ENCODE peak calls at places on chromosome 22, in eight cellular contexts. S is EH; Z is transverse colon; K is NCI-H1417; T is GM20000; A is NCI-H1092; D is stimulated activated CD4-positive, alpha-beta T cell treated with anti-CD3 and anti-CD28 coated beads, Interleukin-1b, Interleukin-23, amount 100 ng/mL, for 48 hours; U is Kasumi-1. V is an unnamed sample.

GRCh38 chr22:18022851-18023250 is 1.5 kb downstream of the MICAL3 start:
- DNase-seq in S (no peak), Z (peak), K (no peak), T (no peak), A (no peak), D (no peak), U (no peak), V (no peak)

GRCh38 chr22:44702479-44703219 is 645 bp downstream of the PRR5 start:
- DNase-seq in S (peak), Z (no peak), K (no peak), T (no peak), A (no peak), D (no peak), U (peak), V (no peak)

GRCh38 chr22:25318081-25318823 is 98.8 kb downstream of the CRYBB2 start:
- DNase-seq in S (no peak), Z (no peak), K (no peak), T (no peak), A (no peak), D (no peak), U (no peak), V (no peak)

GRCh38 chr22:40499187-40499753 is 128.9 kb downstream of the SGSM3 start:
- DNase-seq in S (peak), Z (no peak), K (no peak), T (peak), A (no peak), D (no peak), U (peak), V (peak)

GRCh38 chr22:37121887-37122591 is 12.5 kb upstream of the TMPRSS6 start:
- DNase-seq in S (peak), Z (peak), K (peak), T (peak), A (no peak), D (peak), U (no peak), V (no peak)

GRCh38 chr22:27772370-27773235 is 29.0 kb downstream of the MN1 start:
- DNase-seq in S (no peak), Z (no peak), K (no peak), T (no peak), A (no peak), D (no peak), U (no peak), V (no peak)

GRCh38 chr22:20787223-20787622 is 13.3 kb downstream of the SERPIND1 start:
- DNase-seq in S (no peak), Z (no peak), K (no peak), T (no peak), A (no peak), D (no peak), U (no peak), V (no peak)

GRCh38 chr22:47245786-47246185 is 483.3 kb downstream of the TBC1D22A start:
- DNase-seq in S (no peak), Z (no peak), K (no peak), T (no peak), A (no peak), D (no peak), U (no peak), V (no peak)

GRCh38 chr22:49554741-49555140 is 272.9 kb downstream of the BRD1 start:
- DNase-seq in S (no peak), Z (peak), K (no peak), T (no peak), A (no peak), D (no peak), U (no peak), V (no peak)

GRCh38 chr22:43830931-43831560 is 18.9 kb upstream of the EFCAB6 start:
- DNase-seq in S (no peak), Z (no peak), K (no peak), T (no peak), A (no peak), D (no peak), U (no peak), V (no peak)

GRCh38 chr22:49765951-49766350 is 61.7 kb downstream of the BRD1 start:
- DNase-seq in S (no peak), Z (peak), K (no peak), T (no peak), A (no peak), D (no peak), U (no peak), V (no peak)

GRCh38 chr22:32175751-32176644 is 16.9 kb upstream of the C22orf42 start:
- DNase-seq in S (no peak), Z (no peak), K (no peak), T (no peak), A (no peak), D (no peak), U (no peak), V (no peak)

GRCh38 chr22:47296405-47297260 is 534.2 kb downstream of the TBC1D22A start:
- DNase-seq in S (no peak), Z (no peak), K (no peak), T (no peak), A (no peak), D (no peak), U (no peak), V (no peak)

GRCh38 chr22:24289138-24289537 is 18.5 kb downstream of the SPECC1L start:
- DNase-seq in S (peak), Z (no peak), K (no peak), T (no peak), A (no peak), D (no peak), U (no peak), V (peak)

GRCh38 chr22:29756341-29756740 is 10.5 kb downstream of the ZMAT5 start:
- DNase-seq in S (no peak), Z (no peak), K (no peak), T (no peak), A (no peak), D (no peak), U (no peak), V (no peak)

GRCh38 chr22:23236026-23236425 is 55.7 kb downstream of the BCR start:
- DNase-seq in S (no peak), Z (no peak), K (no peak), T (no peak), A (no peak), D (no peak), U (no peak), V (no peak)

GRCh38 chr22:29738118-29738815 is 18.5 kb downstream of the CABP7 start:
- DNase-seq in S (no peak), Z (no peak), K (no peak), T (no peak), A (no peak), D (no peak), U (no peak), V (no peak)

GRCh38 chr22:45600791-45601730 is 70.6 kb upstream of the ATXN10 start:
- DNase-seq in S (peak), Z (no peak), K (no peak), T (no peak), A (no peak), D (no peak), U (no peak), V (peak)

GRCh38 chr22:39080052-39080762 is 3.1 kb downstream of the APOBEC3G start:
- DNase-seq in S (no peak), Z (no peak), K (no peak), T (no peak), A (no peak), D (no peak), U (no peak), V (no peak)

GRCh38 chr22:40176921-40177737 is 596 bp upstream of the TNRC6B start:
- DNase-seq in S (peak), Z (peak), K (no peak), T (no peak), A (no peak), D (peak), U (peak), V (no peak)

GRCh38 chr22:27195516-27195915 is 538.1 kb downstream of the MIAT start:
- DNase-seq in S (no peak), Z (no peak), K (no peak), T (no peak), A (no peak), D (no peak), U (no peak), V (no peak)

GRCh38 chr22:46669201-46669600 is 49.0 kb downstream of the GRAMD4 start:
- DNase-seq in S (no peak), Z (no peak), K (no peak), T (no peak), A (no peak), D (no peak), U (no peak), V (no peak)

GRCh38 chr22:35594686-35595085 is 22.4 kb downstream of the MB start:
- DNase-seq in S (no peak), Z (no peak), K (no peak), T (no peak), A (no peak), D (no peak), U (no peak), V (no peak)

GRCh38 chr22:17918840-17919239 is 105.5 kb downstream of the MICAL3 start:
- DNase-seq in S (peak), Z (no peak), K (peak), T (no peak), A (no peak), D (no peak), U (no peak), V (no peak)

V was measured in skeletal muscle cell.